ENCODE peak calls at places on chromosomes 5 and 9, in six cellular contexts. A, C, U, S, I and Q are unnamed samples. For H3K27me3, the result is how much of the 10 kb centered on the place peaks cover.

GRCh38 chr5:143682788-143683419 is 129.1 kb upstream of the HMHB1 start:
- DNase-seq in A (no peak), C (no peak), U (no peak), S (no peak), I (no peak), Q (no peak)

GRCh38 chr9:21967707-21968106 is 26.5 kb downstream of the CDKN2A start:
- DNase-seq in A (no peak), C (no peak), U (no peak), S (no peak), I (no peak), Q (no peak)

GRCh38 chr9:96136992-96137665 is 164.8 kb downstream of the HSD17B3 start:
- DNase-seq in A (peak), C (peak), U (no peak), S (peak), I (no peak), Q (peak)

GRCh38 chr5:124906339-124907097 is 160.1 kb upstream of the ZNF608 start:
- DNase-seq in A (peak), C (peak), U (no peak), S (peak), I (no peak), Q (peak)

GRCh38 chr5:172498431-172499129 is 44.3 kb upstream of the SH3PXD2B start:
- DNase-seq in A (no peak), C (no peak), U (no peak), S (no peak), I (no peak), Q (peak)

GRCh38 chr5:19064094-19064493 is 923.9 kb downstream of the CDH18 start:
- DNase-seq in A (no peak), C (no peak), U (no peak), S (no peak), I (no peak), Q (no peak)

GRCh38 chr5:115831163-115831768 is 10.1 kb downstream of the ATG12 start:
- DNase-seq in A (peak), C (peak), U (no peak), S (peak), I (no peak), Q (peak)

GRCh38 chr9:4769321-4770080 is 23.2 kb upstream of the RCL1 start:
- DNase-seq in A (no peak), C (peak), U (no peak), S (no peak), I (no peak), Q (no peak)

GRCh38 chr9:10208691-10209069 is 404.1 kb downstream of the PTPRD start:
- DNase-seq in A (no peak), C (no peak), U (no peak), S (no peak), I (no peak), Q (no peak)

GRCh38 chr5:163649522-163649921 is 144.1 kb downstream of the MAT2B start:
- DNase-seq in A (peak), C (peak), U (no peak), S (no peak), I (no peak), Q (no peak)

GRCh38 chr5:174571662-174572397 is 152.6 kb upstream of the MSX2 start:
- DNase-seq in A (peak), C (peak), U (peak), S (peak), I (no peak), Q (peak)

GRCh38 chr9:76230961-76231360 is 163.3 kb downstream of the RFK start:
- DNase-seq in A (no peak), C (no peak), U (no peak), S (no peak), I (no peak), Q (no peak)

GRCh38 chr5:37777472-37778135 is 62.2 kb downstream of the GDNF start:
- DNase-seq in A (no peak), C (peak), U (no peak), S (no peak), I (no peak), Q (no peak)

GRCh38 chr9:137673871-137674270 is 55.1 kb downstream of the EHMT1 start:
- DNase-seq in A (peak), C (no peak), U (no peak), S (no peak), I (no peak), Q (peak)

GRCh38 chr9:74414325-74414724 is 82.8 kb upstream of the RORB start:
- DNase-seq in A (no peak), C (no peak), U (no peak), S (no peak), I (no peak), Q (no peak)

GRCh38 chr5:172775326-172776234 is 4.6 kb upstream of the DUSP1 start:
- DNase-seq in A (peak), C (peak), U (peak), S (peak), I (no peak), Q (no peak)

GRCh38 chr5:110839004-110839403 is 100.2 kb downstream of the SLC25A46 start:
- DNase-seq in A (no peak), C (no peak), U (no peak), S (no peak), I (no peak), Q (no peak)

GRCh38 chr5:96481396-96481795 is 48.3 kb upstream of the PCSK1 start:
- DNase-seq in A (no peak), C (no peak), U (no peak), S (no peak), I (no peak), Q (no peak)

GRCh38 chr5:132256086-132256782 is 1.3 kb upstream of the PDLIM4 start:
- DNase-seq in A (no peak), C (no peak), U (no peak), S (no peak), I (no peak), Q (no peak)

GRCh38 chr5:81555865-81556264 is 161.9 kb upstream of the ACOT12 start:
- DNase-seq in A (no peak), C (no peak), U (no peak), S (no peak), I (no peak), Q (no peak)

GRCh38 chr9:87655731-87656130 is 70.2 kb upstream of the CTSL start:
- DNase-seq in A (no peak), C (no peak), U (no peak), S (no peak), I (no peak), Q (no peak)

GRCh38 chr5:89313044-89313443 is 430.1 kb upstream of the MEF2C start:
- DNase-seq in A (peak), C (peak), U (no peak), S (no peak), I (no peak), Q (no peak)

GRCh38 chr5:119682372-119682771 is 53.0 kb downstream of the FAM170A start:
- DNase-seq in A (no peak), C (no peak), U (no peak), S (no peak), I (no peak), Q (no peak)

GRCh38 chr5:89147026-89147425 is 264.0 kb upstream of the MEF2C start:
- DNase-seq in A (peak), C (peak), U (no peak), S (no peak), I (no peak), Q (no peak)

GRCh38 chr5:95533106-95533505 is 21.7 kb downstream of the SKIC3 start:
- DNase-seq in A (peak), C (peak), U (no peak), S (no peak), I (no peak), Q (peak)

GRCh38 chr9:131856105-131856504 is 116.2 kb upstream of the RAPGEF1 start:
- DNase-seq in A (no peak), C (no peak), U (no peak), S (no peak), I (no peak), Q (no peak)

GRCh38 chr5:170691623-170692022 is 91.9 kb upstream of the GABRP start:
- DNase-seq in A (no peak), C (no peak), U (no peak), S (no peak), I (no peak), Q (no peak)

GRCh38 chr9:109463924-109464625 is 34.0 kb downstream of the PTPN3 start:
- DNase-seq in A (no peak), C (no peak), U (no peak), S (no peak), I (no peak), Q (no peak)

DNA sequence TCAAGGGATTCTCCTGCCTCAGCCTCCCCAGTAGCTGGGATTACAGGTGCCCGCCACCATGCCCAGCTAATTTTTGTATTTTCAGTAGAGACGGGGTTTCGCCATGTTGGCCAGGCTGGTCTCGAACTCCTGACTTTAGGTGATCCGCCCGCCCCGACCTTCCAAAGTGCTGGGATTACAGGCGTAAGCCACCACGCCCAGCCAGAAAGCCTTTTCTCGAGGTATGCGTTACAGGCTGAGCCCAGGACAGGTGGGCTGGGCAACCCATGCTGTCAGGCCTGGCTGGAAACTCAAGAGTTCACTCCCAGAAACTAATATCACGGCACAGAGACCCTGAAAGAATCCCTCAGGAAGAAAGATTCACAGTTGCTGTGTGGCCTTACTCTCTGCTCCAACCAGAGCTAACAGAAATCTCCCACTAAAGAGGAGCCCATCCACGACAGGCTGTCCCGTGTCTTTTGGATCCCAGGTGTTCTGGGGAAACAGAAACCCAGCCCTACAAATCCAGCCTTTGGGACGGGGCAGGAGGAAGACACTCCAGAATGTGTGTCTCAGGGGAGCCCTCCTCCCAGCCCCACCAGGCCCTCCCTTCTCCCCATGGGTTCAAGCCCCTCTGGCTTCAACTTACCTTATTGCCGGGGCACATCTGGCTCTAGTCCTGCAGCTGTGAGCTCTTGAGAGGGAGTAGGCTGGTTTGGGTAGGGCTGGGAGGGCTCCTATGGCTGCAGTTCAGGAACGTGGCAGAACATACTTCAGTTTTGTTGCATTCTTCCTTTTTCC is at the start of gene TIFAB:
- DNase-seq in A (no peak), C (no peak), U (no peak), S (no peak), I (peak), Q (no peak)
- H3K27me3 ChIP-seq in A (under half), C (under half), U (half or more), S (under half), I (under half), Q (under half)

DNA sequence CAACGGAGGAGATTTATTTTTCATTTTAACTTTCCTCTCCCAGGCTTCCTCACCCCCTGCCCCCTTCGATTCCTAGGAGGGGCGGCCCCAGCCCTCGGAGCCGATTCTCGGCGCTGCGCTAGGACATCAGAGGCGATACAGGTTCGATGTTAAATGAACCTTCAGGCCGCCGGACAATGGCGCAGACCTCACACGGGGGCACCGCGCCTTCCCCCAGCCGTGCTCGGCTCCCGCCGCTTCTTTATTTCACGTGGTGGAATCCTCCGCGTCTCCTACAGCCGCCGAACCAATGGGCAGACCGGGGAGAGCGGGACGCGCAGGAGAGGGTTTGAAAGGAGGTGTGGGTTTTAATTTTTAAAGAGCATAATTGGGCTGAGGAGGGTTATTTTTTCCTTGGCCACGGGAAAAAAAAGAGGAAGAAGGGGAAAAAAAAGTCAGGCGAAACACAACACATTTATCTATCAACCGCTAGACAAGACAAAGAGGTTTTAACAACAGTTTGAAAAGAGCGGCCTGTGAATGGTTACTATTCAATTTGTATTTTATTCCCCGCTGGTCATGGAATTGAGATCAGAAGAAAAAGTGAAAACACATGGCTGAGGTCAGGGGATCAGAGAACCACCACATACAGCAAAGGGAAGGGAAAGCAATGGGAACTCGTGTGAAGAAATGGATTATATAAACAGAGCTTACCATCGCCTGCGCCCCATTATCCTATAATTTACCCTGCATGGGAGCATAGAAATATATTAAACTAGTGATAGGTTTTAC is 126.9 kb downstream of the TMEM174 start:
- DNase-seq in A (no peak), C (no peak), U (no peak), S (no peak), I (no peak), Q (no peak)
- H3K27me3 ChIP-seq in A (half or more), C (half or more), U (under half), S (under half), I (under half), Q (under half)

DNA sequence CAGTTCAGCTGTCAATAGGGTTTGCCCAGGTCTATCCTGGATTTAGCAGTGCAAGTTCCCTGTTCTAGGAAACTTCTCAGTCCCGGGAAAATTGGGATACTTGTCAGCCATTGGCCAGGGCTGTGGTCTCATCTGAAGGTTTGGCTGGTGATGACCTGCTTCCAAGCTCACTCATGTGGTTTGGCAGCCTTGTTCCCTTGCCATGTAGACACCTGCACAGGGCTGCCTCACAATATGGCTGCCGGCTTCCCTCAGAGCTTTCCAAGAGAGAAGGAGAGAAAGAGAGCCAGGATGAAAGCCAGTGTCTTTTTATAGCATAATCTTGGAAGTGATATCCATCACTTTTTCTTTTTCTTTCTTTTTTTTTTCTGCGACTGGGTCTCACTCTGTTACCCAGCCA is 37.7 kb upstream of the HMCN2 start:
- DNase-seq in A (no peak), C (no peak), U (no peak), S (no peak), I (no peak), Q (no peak)
- H3K27me3 ChIP-seq in A (under half), C (under half), U (under half), S (under half), I (under half), Q (under half)

DNA sequence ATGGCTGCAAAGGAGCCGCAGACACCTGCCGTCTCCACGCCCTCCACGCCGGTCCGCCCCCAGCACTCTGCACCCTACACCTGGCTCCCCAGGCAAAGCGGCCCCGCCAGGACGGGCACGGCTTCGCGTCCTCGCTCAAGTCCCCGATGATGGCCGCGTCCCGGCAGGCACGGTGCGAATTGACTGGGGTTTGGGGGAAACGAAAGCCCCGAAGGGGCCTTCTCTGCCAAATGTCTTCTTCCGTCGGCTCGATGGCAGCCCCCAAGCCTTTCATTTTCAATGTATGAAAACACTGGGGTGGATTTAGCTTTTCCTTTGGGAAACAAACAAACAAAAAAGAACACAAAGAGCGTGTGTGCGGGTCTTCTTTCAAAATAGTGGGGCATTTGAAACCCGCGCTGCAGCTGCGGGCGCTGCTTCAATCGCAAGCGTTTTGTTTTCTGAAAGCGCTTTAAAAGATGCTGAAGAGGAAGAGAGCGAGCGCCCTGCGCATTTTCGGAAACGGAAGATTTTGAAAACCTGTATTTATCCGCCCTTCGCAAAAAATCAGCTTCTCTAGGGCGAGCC is 160.0 kb downstream of the RMI1 start:
- DNase-seq in A (peak), C (peak), U (no peak), S (peak), I (peak), Q (peak)
- H3K27me3 ChIP-seq in A (under half), C (under half), U (under half), S (under half), I (under half), Q (under half)

GRCh38 chr5:962801-963200 is 45.8 kb upstream of the NKD2 start:
- DNase-seq in A (no peak), C (no peak), U (no peak), S (no peak), I (no peak), Q (no peak)
- H3K27me3 ChIP-seq in A (under half), C (under half), U (half or more), S (under half), I (under half), Q (under half)

GRCh38 chr5:77431719-77432118 is 60.4 kb downstream of the WDR41 start:
- DNase-seq in A (no peak), C (no peak), U (no peak), S (no peak), I (no peak), Q (no peak)

GRCh38 chr5:77428033-77428432 is 64.1 kb downstream of the WDR41 start:
- DNase-seq in A (peak), C (no peak), U (no peak), S (no peak), I (no peak), Q (no peak)

GRCh38 chr5:77430726-77431125 is 61.4 kb downstream of the WDR41 start:
- DNase-seq in A (peak), C (peak), U (peak), S (no peak), I (no peak), Q (no peak)

GRCh38 chr5:77428526-77428925 is 63.6 kb downstream of the WDR41 start:
- DNase-seq in A (no peak), C (no peak), U (no peak), S (no peak), I (no peak), Q (no peak)

GRCh38 chr5:77431286-77431685 is 60.8 kb downstream of the WDR41 start:
- DNase-seq in A (peak), C (peak), U (peak), S (no peak), I (no peak), Q (no peak)
- H3K27me3 ChIP-seq in A (under half), C (under half), U (under half), S (under half), I (under half), Q (under half)